ENCODE peak calls at places on chromosomes 12 and 14, in ten cellular contexts. One of them, this sample, is unnamed.

GRCh38 chr12:52517005-52517835 is 3.0 kb downstream of the KRT5 start:
- DNase-seq in mesendoderm: no peak
- DNase-seq in ovary: no peak
- DNase-seq in uterus: no peak
- DNase-seq in breast epithelium: no peak
- DNase-seq in MM.1S: no peak
- DNase-seq in H1: no peak
- DNase-seq in tibial artery: no peak
- DNase-seq in caudate nucleus: no peak
- DNase-seq in thyroid gland: no peak
- DNase-seq in this sample: no peak

GRCh38 chr14:30340495-30340894 is 218.5 kb upstream of the G2E3 start:
- DNase-seq in mesendoderm: no peak
- DNase-seq in ovary: no peak
- DNase-seq in uterus: no peak
- DNase-seq in breast epithelium: no peak
- DNase-seq in MM.1S: no peak
- DNase-seq in H1: no peak
- DNase-seq in tibial artery: no peak
- DNase-seq in caudate nucleus: no peak
- DNase-seq in thyroid gland: no peak
- DNase-seq in this sample: no peak

GRCh38 chr14:104350463-104351185 is 212.2 kb downstream of the KIF26A start:
- DNase-seq in mesendoderm: no peak
- DNase-seq in ovary: peak; percentile 76
- DNase-seq in uterus: peak; percentile 13
- DNase-seq in breast epithelium: peak; percentile 39
- DNase-seq in MM.1S: no peak
- DNase-seq in H1: no peak
- DNase-seq in tibial artery: peak; percentile 3
- DNase-seq in caudate nucleus: no peak
- DNase-seq in thyroid gland: peak; percentile 32
- DNase-seq in this sample: peak; percentile 64

GRCh38 chr12:3655331-3655900 is 97.5 kb downstream of the CRACR2A start:
- DNase-seq in mesendoderm: peak; percentile 64
- DNase-seq in ovary: no peak
- DNase-seq in uterus: no peak
- DNase-seq in breast epithelium: no peak
- DNase-seq in MM.1S: no peak
- DNase-seq in H1: peak; percentile 27
- DNase-seq in tibial artery: no peak
- DNase-seq in caudate nucleus: no peak
- DNase-seq in thyroid gland: peak; percentile 55
- DNase-seq in this sample: peak; percentile 33

GRCh38 chr14:24556756-24557155 is 19.3 kb downstream of the CTSG start:
- DNase-seq in mesendoderm: no peak
- DNase-seq in ovary: no peak
- DNase-seq in uterus: no peak
- DNase-seq in breast epithelium: no peak
- DNase-seq in MM.1S: peak; percentile 72
- DNase-seq in H1: no peak
- DNase-seq in tibial artery: no peak
- DNase-seq in caudate nucleus: no peak
- DNase-seq in thyroid gland: peak; percentile 14
- DNase-seq in this sample: no peak

GRCh38 chr14:95045255-95045701 is 112.1 kb downstream of the DICER1 start:
- DNase-seq in mesendoderm: no peak
- DNase-seq in ovary: no peak
- DNase-seq in uterus: no peak
- DNase-seq in breast epithelium: no peak
- DNase-seq in MM.1S: no peak
- DNase-seq in H1: no peak
- DNase-seq in tibial artery: no peak
- DNase-seq in caudate nucleus: no peak
- DNase-seq in thyroid gland: no peak
- DNase-seq in this sample: no peak

GRCh38 chr12:26043139-26044006 is 81.5 kb downstream of the BHLHE41 start:
- DNase-seq in mesendoderm: peak; percentile 30
- DNase-seq in ovary: no peak
- DNase-seq in uterus: no peak
- DNase-seq in breast epithelium: no peak
- DNase-seq in MM.1S: no peak
- DNase-seq in H1: no peak
- DNase-seq in tibial artery: no peak
- DNase-seq in caudate nucleus: no peak
- DNase-seq in thyroid gland: no peak
- DNase-seq in this sample: no peak

GRCh38 chr14:102454711-102455110 is 54.9 kb downstream of the ANKRD9 start:
- DNase-seq in mesendoderm: no peak
- DNase-seq in ovary: no peak
- DNase-seq in uterus: no peak
- DNase-seq in breast epithelium: no peak
- DNase-seq in MM.1S: no peak
- DNase-seq in H1: no peak
- DNase-seq in tibial artery: no peak
- DNase-seq in caudate nucleus: no peak
- DNase-seq in thyroid gland: no peak
- DNase-seq in this sample: no peak

GRCh38 chr14:59407246-59407615 is 57.9 kb downstream of the GPR135 start:
- DNase-seq in mesendoderm: no peak
- DNase-seq in ovary: no peak
- DNase-seq in uterus: no peak
- DNase-seq in breast epithelium: no peak
- DNase-seq in MM.1S: no peak
- DNase-seq in H1: no peak
- DNase-seq in tibial artery: peak; percentile 42
- DNase-seq in caudate nucleus: no peak
- DNase-seq in thyroid gland: no peak
- DNase-seq in this sample: no peak
- H3K27ac ChIP-seq in mesendoderm: no peak overlapping the region
- H3K27ac ChIP-seq in ovary: peak overlapping the region; percentile 41
- H3K27ac ChIP-seq in uterus: peak overlapping the region; percentile 60
- H3K27ac ChIP-seq in breast epithelium: peak overlapping the region; percentile 73
- H3K27ac ChIP-seq in MM.1S: no peak overlapping the region
- H3K27ac ChIP-seq in H1: no peak overlapping the region
- H3K27ac ChIP-seq in tibial artery: peak overlapping the region; percentile 18
- H3K27ac ChIP-seq in caudate nucleus: no peak overlapping the region
- H3K27ac ChIP-seq in thyroid gland: no peak overlapping the region
- H3K27ac ChIP-seq in this sample: no peak overlapping the region

GRCh38 chr14:35512765-35513164 is 21.2 kb upstream of the INSM2 start:
- DNase-seq in mesendoderm: no peak
- DNase-seq in ovary: no peak
- DNase-seq in uterus: no peak
- DNase-seq in breast epithelium: no peak
- DNase-seq in MM.1S: no peak
- DNase-seq in H1: no peak
- DNase-seq in tibial artery: no peak
- DNase-seq in caudate nucleus: no peak
- DNase-seq in thyroid gland: no peak
- DNase-seq in this sample: no peak

GRCh38 chr14:35506461-35506860 is 27.5 kb upstream of the INSM2 start:
- DNase-seq in mesendoderm: no peak
- DNase-seq in ovary: no peak
- DNase-seq in uterus: no peak
- DNase-seq in breast epithelium: no peak
- DNase-seq in MM.1S: no peak
- DNase-seq in H1: no peak
- DNase-seq in tibial artery: no peak
- DNase-seq in caudate nucleus: no peak
- DNase-seq in thyroid gland: no peak
- DNase-seq in this sample: no peak

GRCh38 chr14:35504260-35504659 is 29.7 kb upstream of the INSM2 start:
- DNase-seq in mesendoderm: no peak
- DNase-seq in ovary: no peak
- DNase-seq in uterus: no peak
- DNase-seq in breast epithelium: no peak
- DNase-seq in MM.1S: no peak
- DNase-seq in H1: no peak
- DNase-seq in tibial artery: no peak
- DNase-seq in caudate nucleus: no peak
- DNase-seq in thyroid gland: no peak
- DNase-seq in this sample: no peak

GRCh38 chr14:35509846-35510245 is 24.1 kb upstream of the INSM2 start:
- DNase-seq in mesendoderm: no peak
- DNase-seq in ovary: no peak
- DNase-seq in uterus: no peak
- DNase-seq in breast epithelium: no peak
- DNase-seq in MM.1S: no peak
- DNase-seq in H1: no peak
- DNase-seq in tibial artery: no peak
- DNase-seq in caudate nucleus: no peak
- DNase-seq in thyroid gland: no peak
- DNase-seq in this sample: no peak

GRCh38 chr14:35506927-35507326 is 27.0 kb upstream of the INSM2 start:
- DNase-seq in mesendoderm: no peak
- DNase-seq in ovary: no peak
- DNase-seq in uterus: no peak
- DNase-seq in breast epithelium: no peak
- DNase-seq in MM.1S: no peak
- DNase-seq in H1: no peak
- DNase-seq in tibial artery: no peak
- DNase-seq in caudate nucleus: no peak
- DNase-seq in thyroid gland: no peak
- DNase-seq in this sample: no peak
- H3K27ac ChIP-seq in mesendoderm: no peak overlapping the region
- H3K27ac ChIP-seq in ovary: no peak overlapping the region
- H3K27ac ChIP-seq in uterus: no peak overlapping the region
- H3K27ac ChIP-seq in breast epithelium: no peak overlapping the region
- H3K27ac ChIP-seq in MM.1S: no peak overlapping the region
- H3K27ac ChIP-seq in H1: no peak overlapping the region
- H3K27ac ChIP-seq in tibial artery: no peak overlapping the region
- H3K27ac ChIP-seq in caudate nucleus: no peak overlapping the region
- H3K27ac ChIP-seq in thyroid gland: no peak overlapping the region
- H3K27ac ChIP-seq in this sample: no peak overlapping the region

GRCh38 chr12:12003609-12004008 is 67.1 kb upstream of the BCL2L14 start:
- DNase-seq in mesendoderm: peak; percentile 46
- DNase-seq in ovary: no peak
- DNase-seq in uterus: no peak
- DNase-seq in breast epithelium: no peak
- DNase-seq in MM.1S: no peak
- DNase-seq in H1: no peak
- DNase-seq in tibial artery: no peak
- DNase-seq in caudate nucleus: no peak
- DNase-seq in thyroid gland: no peak
- DNase-seq in this sample: no peak
- H3K27ac ChIP-seq in mesendoderm: no peak overlapping the region
- H3K27ac ChIP-seq in ovary: no peak overlapping the region
- H3K27ac ChIP-seq in uterus: no peak overlapping the region
- H3K27ac ChIP-seq in breast epithelium: no peak overlapping the region
- H3K27ac ChIP-seq in MM.1S: no peak overlapping the region
- H3K27ac ChIP-seq in H1: no peak overlapping the region
- H3K27ac ChIP-seq in tibial artery: no peak overlapping the region
- H3K27ac ChIP-seq in caudate nucleus: no peak overlapping the region
- H3K27ac ChIP-seq in thyroid gland: no peak overlapping the region
- H3K27ac ChIP-seq in this sample: no peak overlapping the region

GRCh38 chr12:105348142-105348541 is 17.7 kb downstream of the C12orf75 start:
- DNase-seq in mesendoderm: no peak
- DNase-seq in ovary: no peak
- DNase-seq in uterus: no peak
- DNase-seq in breast epithelium: no peak
- DNase-seq in MM.1S: no peak
- DNase-seq in H1: no peak
- DNase-seq in tibial artery: no peak
- DNase-seq in caudate nucleus: no peak
- DNase-seq in thyroid gland: no peak
- DNase-seq in this sample: no peak
- H3K27ac ChIP-seq in mesendoderm: no peak overlapping the region
- H3K27ac ChIP-seq in ovary: no peak overlapping the region
- H3K27ac ChIP-seq in uterus: no peak overlapping the region
- H3K27ac ChIP-seq in breast epithelium: no peak overlapping the region
- H3K27ac ChIP-seq in MM.1S: no peak overlapping the region
- H3K27ac ChIP-seq in H1: no peak overlapping the region
- H3K27ac ChIP-seq in tibial artery: no peak overlapping the region
- H3K27ac ChIP-seq in caudate nucleus: no peak overlapping the region
- H3K27ac ChIP-seq in thyroid gland: no peak overlapping the region
- H3K27ac ChIP-seq in this sample: no peak overlapping the region

This sample was measured in substantia nigra.